ENCODE peak calls at places on chromosomes 6 and 20, in eight cellular contexts. E is body of pancreas, U is H1, L is AG04449, O is GM23248, C is choroid plexus epithelial cell, W is sigmoid colon, F is psoas muscle. P is an unnamed sample.

GRCh38 chr6:150492941-150493340 is 106.7 kb upstream of the PLEKHG1 start:
- DNase-seq in E (peak; percentile 8), U (no peak), L (no peak), O (peak; percentile 9), C (peak; percentile 21), W (no peak), F (no peak), P (no peak)

GRCh38 chr20:49287555-49288249 is 9.8 kb upstream of the ZNFX1 start:
- DNase-seq in E (no peak), U (no peak), L (no peak), O (peak; percentile 68), C (peak; percentile 88), W (no peak), F (no peak), P (no peak)

GRCh38 chr6:108222064-108222463 is 38.8 kb downstream of the SNX3 start:
- DNase-seq in E (no peak), U (no peak), L (no peak), O (no peak), C (no peak), W (no peak), F (no peak), P (no peak)

GRCh38 chr6:52664991-52665686 is 5.8 kb upstream of the TMEM14A start:
- DNase-seq in E (no peak), U (no peak), L (no peak), O (peak; percentile 44), C (no peak), W (no peak), F (no peak), P (no peak)

GRCh38 chr6:43870660-43871061 is 100.7 kb downstream of the VEGFA start:
- DNase-seq in E (no peak), U (no peak), L (no peak), O (peak; percentile 45), C (no peak), W (no peak), F (no peak), P (no peak)

GRCh38 chr6:85483041-85483700 is 33.3 kb downstream of the NT5E start:
- DNase-seq in E (peak; percentile 87), U (peak; percentile 33), L (peak; percentile 37), O (peak; percentile 74), C (peak; percentile 85), W (peak; percentile 89), F (peak; percentile 79), P (peak; percentile 8)

GRCh38 chr6:26514984-26515383 is 14.9 kb downstream of the BTN1A1 start:
- DNase-seq in E (no peak), U (no peak), L (no peak), O (no peak), C (peak; percentile 51), W (no peak), F (no peak), P (no peak)

GRCh38 chr6:55943329-55943728 is 67.9 kb upstream of the BMP5 start:
- DNase-seq in E (no peak), U (no peak), L (peak; percentile 21), O (peak; percentile 77), C (peak; percentile 70), W (no peak), F (no peak), P (no peak)

GRCh38 chr6:144219056-144219685 is 66.0 kb upstream of the UTRN start:
- DNase-seq in E (no peak), U (no peak), L (no peak), O (peak; percentile 79), C (peak; percentile 82), W (no peak), F (no peak), P (no peak)

GRCh38 chr6:44898296-44898930 is 429.7 kb upstream of the RUNX2 start:
- DNase-seq in E (no peak), U (no peak), L (peak; percentile 41), O (peak; percentile 52), C (peak; percentile 66), W (no peak), F (no peak), P (no peak)

GRCh38 chr20:61100489-61100888 is 151.6 kb upstream of the CDH4 start:
- DNase-seq in E (no peak), U (no peak), L (no peak), O (no peak), C (no peak), W (peak; percentile 44), F (no peak), P (no peak)

GRCh38 chr6:85920782-85921181 is 278.1 kb upstream of the SYNCRIP start:
- DNase-seq in E (peak; percentile 90), U (no peak), L (no peak), O (no peak), C (no peak), W (no peak), F (no peak), P (no peak)

GRCh38 chr6:145756170-145756662 is 20.9 kb upstream of the EPM2A start:
- DNase-seq in E (peak; percentile 52), U (no peak), L (peak; percentile 88), O (peak; percentile 79), C (peak; percentile 98), W (no peak), F (peak; percentile 16), P (no peak)

GRCh38 chr20:61544910-61545889 is 293.1 kb downstream of the CDH4 start:
- DNase-seq in E (no peak), U (no peak), L (no peak), O (no peak), C (no peak), W (no peak), F (no peak), P (no peak)

GRCh38 chr6:53925891-53926290 is 131.1 kb downstream of the LRRC1 start:
- DNase-seq in E (no peak), U (no peak), L (no peak), O (no peak), C (no peak), W (no peak), F (no peak), P (no peak)
- H3K4me3 ChIP-seq in E (no peak overlapping the region), U (no peak overlapping the region), L (no peak overlapping the region), O (no peak overlapping the region), C (no peak overlapping the region), W (no peak overlapping the region), F (no peak overlapping the region), P (no peak overlapping the region)

DNA sequence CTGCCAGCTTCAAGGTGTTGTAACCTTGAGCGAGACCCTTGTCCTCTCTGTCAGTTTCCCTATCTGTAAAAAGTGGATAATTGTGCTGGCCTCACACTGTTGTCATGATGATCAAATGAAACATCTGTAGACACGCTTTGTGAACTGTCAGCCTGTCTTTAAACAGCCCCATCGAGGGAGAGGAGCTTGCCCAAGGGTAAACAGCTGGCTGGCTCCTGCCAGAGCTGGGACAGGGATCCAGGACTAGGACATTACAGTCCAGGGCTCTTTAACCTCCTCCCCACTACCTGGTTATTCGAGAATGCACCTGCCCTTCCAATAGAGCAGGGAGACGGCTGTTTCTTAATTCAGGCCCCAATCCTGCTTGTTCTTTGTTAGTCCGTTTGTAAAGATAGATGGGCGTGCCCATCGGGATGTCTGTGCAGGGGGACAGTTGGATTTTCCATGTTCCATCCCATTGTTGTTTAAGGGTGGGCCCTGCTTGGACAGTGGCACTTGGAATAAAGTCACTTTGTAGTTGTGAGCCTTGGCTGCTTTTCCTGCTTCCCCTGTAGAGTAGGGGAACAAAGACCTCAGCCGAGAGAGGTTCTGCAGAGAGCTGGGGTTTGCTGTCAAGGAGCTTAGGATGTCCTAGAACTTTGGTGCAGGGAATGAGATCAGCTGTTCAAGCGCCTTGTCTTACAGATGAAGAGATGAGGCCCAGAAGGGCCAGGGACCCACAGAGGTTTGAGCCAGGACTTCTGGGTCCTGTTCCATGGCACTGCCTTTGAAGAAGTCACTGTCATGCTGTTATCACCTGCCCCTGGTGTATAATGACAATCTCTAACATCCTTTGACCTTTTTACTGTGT is 77.9 kb upstream of the MYL9 start:
- DNase-seq in E (no peak), U (no peak), L (no peak), O (peak; percentile 40), C (no peak), W (no peak), F (no peak), P (no peak)
- H3K4me3 ChIP-seq in E (no peak overlapping the region), U (peak overlapping the region; percentile 88), L (peak overlapping the region; percentile 88), O (peak overlapping the region; percentile 87), C (peak overlapping the region; percentile 79), W (peak overlapping the region; percentile 65), F (peak overlapping the region; percentile 99), P (peak overlapping the region; percentile 66)

DNA sequence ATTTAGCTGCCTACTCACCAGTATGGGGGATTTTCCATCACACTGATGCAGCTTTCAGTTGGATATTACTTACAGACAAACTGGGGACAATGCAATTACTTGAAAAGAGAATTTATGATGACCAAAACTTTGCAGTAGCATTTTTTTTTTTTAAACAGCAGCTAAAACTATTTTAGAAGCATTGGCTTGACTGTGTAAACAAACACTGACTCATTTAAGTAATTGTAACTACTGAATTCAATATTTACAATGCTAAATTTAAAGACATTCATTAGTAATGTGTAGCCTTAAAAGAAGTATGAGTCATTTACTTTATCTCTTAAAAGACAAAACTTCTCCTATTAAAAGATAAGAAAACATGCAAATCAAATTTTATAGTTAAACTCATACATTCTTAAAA is 295.9 kb upstream of the FERMT1 start:
- DNase-seq in E (no peak), U (no peak), L (no peak), O (no peak), C (no peak), W (no peak), F (no peak), P (no peak)
- H3K4me3 ChIP-seq in E (no peak overlapping the region), U (no peak overlapping the region), L (no peak overlapping the region), O (no peak overlapping the region), C (no peak overlapping the region), W (no peak overlapping the region), F (no peak overlapping the region), P (no peak overlapping the region)

GRCh38 chr6:33213989-33214335 is 5.7 kb downstream of the RING1 start:
- DNase-seq in E (no peak), U (no peak), L (no peak), O (no peak), C (no peak), W (no peak), F (no peak), P (no peak)
- H3K4me3 ChIP-seq in E (no peak overlapping the region), U (peak overlapping the region; percentile 50), L (peak overlapping the region; percentile 62), O (peak overlapping the region; percentile 78), C (peak overlapping the region; percentile 60), W (peak overlapping the region; percentile 22), F (peak overlapping the region; percentile 67), P (peak overlapping the region; percentile 51)

DNA sequence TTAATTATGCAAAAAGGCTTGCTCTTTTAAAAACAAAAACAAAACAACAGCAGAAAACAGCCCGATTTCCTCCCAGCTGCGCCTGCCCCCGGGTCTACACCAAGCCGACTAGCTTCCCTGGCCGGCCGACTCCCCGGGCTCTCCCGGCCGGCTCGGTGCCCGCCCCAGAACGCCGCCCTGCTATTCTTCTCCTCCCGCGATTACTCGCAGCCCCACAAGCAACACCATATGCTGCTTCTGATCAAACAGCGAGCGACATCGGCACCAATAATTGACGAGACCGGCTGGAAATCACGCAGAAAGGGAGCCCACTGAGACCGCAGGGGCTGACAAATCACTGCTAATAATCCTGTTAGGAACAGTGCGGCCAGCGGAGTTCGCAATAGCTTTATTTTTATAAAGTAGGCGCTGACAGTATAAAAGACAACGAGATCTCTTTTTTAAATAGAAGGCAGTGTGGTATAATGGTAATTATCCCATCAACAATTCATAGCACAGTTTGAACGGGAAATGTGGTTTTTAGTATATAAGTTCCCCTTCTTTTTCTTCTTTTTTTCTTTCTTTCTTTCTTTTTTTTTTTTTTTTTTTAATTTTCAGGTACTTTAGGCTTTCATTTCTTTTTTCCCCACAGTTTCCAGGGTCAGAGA is 3.3 kb downstream of the SIM1 start:
- DNase-seq in E (peak; percentile 42), U (no peak), L (no peak), O (peak; percentile 86), C (no peak), W (no peak), F (no peak), P (no peak)
- H3K4me3 ChIP-seq in E (no peak overlapping the region), U (no peak overlapping the region), L (peak overlapping the region; percentile 83), O (peak overlapping the region; percentile 84), C (no peak overlapping the region), W (no peak overlapping the region), F (peak overlapping the region; percentile 84), P (no peak overlapping the region)

GRCh38 chr6:147530132-147531060 is 21.9 kb downstream of the SAMD5 start:
- DNase-seq in E (no peak), U (no peak), L (no peak), O (no peak), C (no peak), W (no peak), F (no peak), P (no peak)
- H3K4me3 ChIP-seq in E (no peak overlapping the region), U (no peak overlapping the region), L (no peak overlapping the region), O (no peak overlapping the region), C (no peak overlapping the region), W (no peak overlapping the region), F (no peak overlapping the region), P (no peak overlapping the region)

P was measured in NT2/D1.